ENCODE peak calls at places on chromosomes 12 and 14, in five cellular contexts. G, P, Z, X and D are unnamed samples.

GRCh38 chr12:27474344-27474743 is 27.8 kb downstream of the SMCO2 start:
- DNase-seq in X (no peak), P (peak), G (no peak), Z (peak), D (peak)

GRCh38 chr12:125983094-125983783 is 918.0 kb downstream of the AACS start:
- DNase-seq in Z (peak), G (no peak), X (peak), P (peak), D (peak)

GRCh38 chr12:104886418-104887401 is 71.4 kb downstream of the SLC41A2 start:
- DNase-seq in P (peak), X (no peak), Z (no peak), G (no peak), D (peak)

GRCh38 chr14:72744416-72745120 is 149.3 kb downstream of the DPF3 start:
- DNase-seq in X (no peak), P (no peak), Z (no peak), G (no peak), D (no peak)

GRCh38 chr12:105906545-105906944 is 232.2 kb downstream of the NUAK1 start:
- DNase-seq in Z (no peak), P (no peak), X (no peak), G (no peak), D (no peak)

GRCh38 chr14:102691763-102692162 is 85.5 kb upstream of the TRAF3 start:
- DNase-seq in X (no peak), P (no peak), G (no peak), Z (no peak), D (no peak)

GRCh38 chr14:100548295-100548655 is 38.9 kb downstream of the BEGAIN start:
- DNase-seq in X (no peak), P (no peak), G (no peak), Z (no peak), D (no peak)

GRCh38 chr12:6310771-6311610 is 509 bp downstream of the PLEKHG6 start:
- DNase-seq in G (no peak), X (no peak), Z (no peak), P (no peak), D (no peak)

GRCh38 chr14:90419200-90419599 is 22.4 kb downstream of the CALM1 start:
- DNase-seq in G (no peak), P (peak), Z (peak), X (no peak), D (peak)

GRCh38 chr12:121278450-121279375 is 17.8 kb downstream of the CAMKK2 start:
- DNase-seq in G (no peak), X (no peak), P (no peak), Z (no peak), D (peak)

GRCh38 chr12:13811061-13811460 is 170.3 kb downstream of the GRIN2B start:
- DNase-seq in Z (no peak), P (peak), G (no peak), X (no peak), D (no peak)

GRCh38 chr12:5944688-5945070 is 380 bp downstream of the ANO2 start:
- DNase-seq in X (no peak), G (no peak), P (no peak), Z (peak), D (no peak)

GRCh38 chr12:103955811-103956514 is 9.7 kb upstream of the TDG start:
- DNase-seq in X (no peak), G (no peak), Z (peak), P (no peak), D (no peak)

GRCh38 chr14:95316826-95317225 is 2.9 kb downstream of the CLMN start:
- DNase-seq in X (no peak), Z (no peak), G (no peak), P (no peak), D (no peak)

GRCh38 chr14:24224618-24225071 is 7.5 kb downstream of the NEDD8 start:
- DNase-seq in P (peak), G (no peak), X (no peak), Z (no peak), D (peak)

GRCh38 chr12:121009744-121010143 is 6.5 kb downstream of the C12orf43 start:
- DNase-seq in P (peak), G (no peak), X (peak), Z (peak), D (peak)

GRCh38 chr14:67532998-67533753 is at the start of gene PLEKHH1:
- DNase-seq in P (peak), G (no peak), Z (peak), X (peak), D (peak)

GRCh38 chr14:74407021-74407800 is 18.8 kb downstream of the SYNDIG1L start:
- DNase-seq in X (no peak), P (no peak), Z (no peak), G (no peak), D (no peak)

GRCh38 chr12:96409734-96410133 is 9.5 kb upstream of the CDK17 start:
- DNase-seq in X (no peak), Z (no peak), G (no peak), P (no peak), D (no peak)

GRCh38 chr12:102955926-102956737 is 1.3 kb upstream of the ASCL1 start:
- DNase-seq in Z (no peak), P (no peak), X (no peak), G (no peak), D (no peak)

GRCh38 chr12:2360630-2361170 is 307.9 kb downstream of the CACNA1C start:
- DNase-seq in G (no peak), Z (peak), X (no peak), P (no peak), D (no peak)

GRCh38 chr14:23015618-23016017 is 5.7 kb upstream of the C14orf93 start:
- DNase-seq in G (no peak), Z (no peak), X (no peak), P (no peak), D (no peak)

GRCh38 chr12:123748661-123749060 is 13.4 kb upstream of the DNAH10 start:
- DNase-seq in Z (no peak), X (no peak), P (no peak), G (no peak), D (peak)

GRCh38 chr14:50874842-50875241 is 3.0 kb downstream of the ABHD12B start:
- DNase-seq in Z (peak), P (no peak), G (no peak), X (no peak), D (no peak)

GRCh38 chr12:96514328-96514727 is 25.0 kb downstream of the CFAP54 start:
- DNase-seq in Z (no peak), X (no peak), G (no peak), P (no peak), D (no peak)

GRCh38 chr12:96399081-96399918 is 939 bp downstream of the CDK17 start:
- DNase-seq in Z (peak), P (peak), X (no peak), G (peak), D (peak)

GRCh38 chr12:38931461-38931860 is 26.1 kb upstream of the CPNE8 start:
- DNase-seq in Z (no peak), P (no peak), X (no peak), G (no peak), D (no peak)

GRCh38 chr12:100959481-100959880 is 164.9 kb downstream of the ANO4 start:
- DNase-seq in X (no peak), Z (no peak), P (peak), G (no peak), D (peak)

GRCh38 chr14:68760771-68761170 is 32.1 kb downstream of the ZFP36L1 start:
- DNase-seq in P (no peak), G (no peak), X (no peak), Z (no peak), D (no peak)

GRCh38 chr12:38587594-38587993 is 271.0 kb downstream of the ALG10B start:
- DNase-seq in G (no peak), X (no peak), Z (no peak), P (no peak), D (no peak)

GRCh38 chr12:116603516-116603915 is 44.3 kb downstream of the MAP1LC3B2 start:
- DNase-seq in G (no peak), P (no peak), Z (no peak), X (peak), D (no peak)

GRCh38 chr12:109708939-109709338 is 4.7 kb upstream of the FAM222A start:
- DNase-seq in P (no peak), G (no peak), X (no peak), Z (no peak), D (no peak)

GRCh38 chr14:65704850-65705249 is 292.3 kb downstream of the FUT8 start:
- DNase-seq in P (no peak), Z (no peak), X (no peak), G (no peak), D (no peak)

GRCh38 chr12:113613414-113613813 is 141.7 kb upstream of the LHX5 start:
- DNase-seq in G (no peak), Z (no peak), P (no peak), X (no peak), D (no peak)

GRCh38 chr14:31543969-31544799 is 17.0 kb upstream of the NUBPL start:
- DNase-seq in Z (no peak), X (no peak), P (no peak), G (no peak), D (no peak)

GRCh38 chr12:70754330-70754741 is 117.1 kb upstream of the PTPRB start:
- DNase-seq in X (no peak), P (no peak), Z (no peak), G (no peak), D (peak)

GRCh38 chr14:82223276-82223675 is 689.6 kb upstream of the SEL1L start:
- DNase-seq in G (no peak), Z (no peak), X (no peak), P (no peak), D (no peak)